ENCODE peak calls at places on chromosomes 7 and 10, in six cellular contexts. B is transverse colon, I is A549, S is IMR-90, N is body of pancreas, C is uterus. A is an unnamed sample.

GRCh38 chr10:47123889-47124288 is 176.1 kb upstream of the GDF10 start:
- DNase-seq in S (no peak), B (no peak), I (no peak), C (no peak), N (no peak), A (no peak)

GRCh38 chr10:2949948-2950354 is 117.4 kb upstream of the PFKP start:
- DNase-seq in N (no peak), B (no peak), I (peak), S (peak), C (no peak), A (no peak)

GRCh38 chr10:58462863-58463507 is 49.7 kb upstream of the BICC1 start:
- DNase-seq in C (no peak), B (no peak), I (no peak), S (no peak), N (no peak), A (no peak)

GRCh38 chr7:121385056-121385799 is 10.9 kb downstream of the FAM3C start:
- DNase-seq in N (no peak), I (no peak), B (no peak), C (no peak), S (no peak), A (no peak)

GRCh38 chr7:157564518-157565177 is 227.8 kb downstream of the DNAJB6 start:
- DNase-seq in I (no peak), N (no peak), C (no peak), S (peak), B (no peak), A (peak)

GRCh38 chr10:34492081-34492480 is 323.0 kb downstream of the PARD3 start:
- DNase-seq in S (no peak), B (no peak), I (no peak), C (no peak), N (no peak), A (no peak)

GRCh38 chr7:103480771-103481170 is 34.8 kb upstream of the SLC26A5 start:
- DNase-seq in I (no peak), N (no peak), S (no peak), B (no peak), C (no peak), A (no peak)

GRCh38 chr7:157820796-157821195 is 484.0 kb downstream of the DNAJB6 start:
- DNase-seq in C (no peak), B (no peak), I (no peak), S (no peak), N (no peak), A (no peak)

GRCh38 chr10:116470768-116471415 is 43.2 kb downstream of the PNLIPRP3 start:
- DNase-seq in C (no peak), S (no peak), B (peak), N (peak), I (peak), A (no peak)

GRCh38 chr7:98866765-98867164 is 3.0 kb downstream of the TMEM130 start:
- DNase-seq in B (no peak), I (no peak), S (no peak), N (no peak), C (no peak), A (no peak)

GRCh38 chr7:105309235-105310156 is 79.2 kb downstream of the SRPK2 start:
- DNase-seq in B (no peak), N (no peak), S (no peak), C (no peak), I (no peak), A (no peak)

GRCh38 chr7:155392726-155393570 is 65.0 kb upstream of the EN2 start:
- DNase-seq in S (no peak), I (peak), N (no peak), B (no peak), C (no peak), A (no peak)

GRCh38 chr10:35533565-35533964 is 71.6 kb upstream of the GJD4 start:
- DNase-seq in S (no peak), I (no peak), C (no peak), B (no peak), N (no peak), A (no peak)

GRCh38 chr7:56028942-56029630 is 22.2 kb downstream of the PSPH start:
- DNase-seq in B (no peak), I (no peak), N (no peak), C (no peak), S (peak), A (no peak)

GRCh38 chr10:17479015-17479615 is 24.7 kb upstream of the ST8SIA6 start:
- DNase-seq in I (no peak), S (no peak), C (no peak), N (no peak), B (no peak), A (no peak)

GRCh38 chr7:129522088-129522970 is 20.0 kb downstream of the SMKR1 start:
- DNase-seq in S (no peak), C (no peak), I (no peak), B (no peak), N (no peak), A (no peak)

GRCh38 chr10:132397671-132398565 is 918 bp downstream of the PWWP2B start:
- DNase-seq in N (peak), B (peak), I (no peak), C (no peak), S (peak), A (peak)

GRCh38 chr7:36015733-36016132 is 137.3 kb upstream of the EEPD1 start:
- DNase-seq in S (peak), B (no peak), C (no peak), I (no peak), N (no peak), A (no peak)

GRCh38 chr10:110310741-110311140 is 6.0 kb upstream of the SMNDC1 start:
- DNase-seq in C (no peak), N (no peak), S (no peak), B (no peak), I (no peak), A (no peak)

GRCh38 chr7:111516612-111517011 is 45.7 kb downstream of the IMMP2L start:
- DNase-seq in I (peak), B (no peak), S (no peak), C (no peak), N (no peak), A (no peak)

GRCh38 chr7:1883834-1884582 is 213.9 kb downstream of the ELFN1 start:
- DNase-seq in S (no peak), B (no peak), C (no peak), I (no peak), N (no peak), A (no peak)

GRCh38 chr7:119783799-119784198 is 489.2 kb upstream of the KCND2 start:
- DNase-seq in S (peak), C (no peak), B (no peak), N (no peak), I (no peak), A (no peak)

GRCh38 chr10:16952610-16953009 is 135.4 kb upstream of the RSU1 start:
- DNase-seq in B (no peak), N (no peak), S (no peak), C (no peak), I (no peak), A (no peak)

GRCh38 chr10:13775786-13776780 is 189.3 kb downstream of the PRPF18 start:
- DNase-seq in B (no peak), I (no peak), N (no peak), C (no peak), S (peak), A (no peak)

GRCh38 chr7:28979791-28980190 is 21.7 kb upstream of the TRIL start:
- DNase-seq in S (no peak), N (no peak), I (no peak), B (no peak), C (peak), A (peak)

DNA sequence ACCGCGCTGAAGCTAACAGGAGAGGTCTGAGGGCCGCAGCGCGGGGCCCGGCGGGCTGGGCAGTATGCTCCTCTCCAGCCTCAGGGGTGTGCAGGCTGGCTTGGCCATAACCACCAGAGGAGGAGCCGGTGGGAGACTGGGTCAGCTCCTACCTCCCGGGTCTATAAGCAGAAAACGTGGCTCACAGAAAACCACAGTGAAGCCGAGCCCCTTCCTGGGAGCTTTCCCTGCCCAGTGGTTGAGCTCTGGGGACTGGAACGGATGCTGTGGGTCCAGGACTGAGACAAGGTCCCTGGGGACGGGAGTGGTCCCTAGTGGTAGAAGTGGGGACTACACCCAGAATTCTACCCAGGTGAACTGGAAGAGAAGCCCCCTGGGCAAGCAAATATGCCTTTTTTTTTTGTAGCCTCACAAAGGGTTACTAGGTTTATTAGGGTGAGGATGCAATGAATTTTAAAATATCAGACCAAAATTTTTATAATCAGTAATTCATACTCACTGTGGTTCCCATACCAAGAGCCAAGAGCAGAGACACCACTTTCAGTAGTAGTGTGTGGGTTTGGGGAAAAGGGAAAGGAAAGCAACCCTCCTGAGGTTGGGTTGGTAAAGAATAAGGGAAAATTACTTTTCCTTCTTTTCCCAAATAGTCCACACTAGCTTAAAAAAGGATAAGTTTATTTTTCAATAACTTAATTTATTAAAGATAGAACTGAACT is 67.9 kb upstream of the PRKCQ start:
- DNase-seq in C (no peak), S (no peak), I (peak), N (peak), B (peak), A (no peak)
- TF ChIP-seq CTCF in C (no peak), S (peak), I (peak), N (peak), B (peak), A (peak)

DNA sequence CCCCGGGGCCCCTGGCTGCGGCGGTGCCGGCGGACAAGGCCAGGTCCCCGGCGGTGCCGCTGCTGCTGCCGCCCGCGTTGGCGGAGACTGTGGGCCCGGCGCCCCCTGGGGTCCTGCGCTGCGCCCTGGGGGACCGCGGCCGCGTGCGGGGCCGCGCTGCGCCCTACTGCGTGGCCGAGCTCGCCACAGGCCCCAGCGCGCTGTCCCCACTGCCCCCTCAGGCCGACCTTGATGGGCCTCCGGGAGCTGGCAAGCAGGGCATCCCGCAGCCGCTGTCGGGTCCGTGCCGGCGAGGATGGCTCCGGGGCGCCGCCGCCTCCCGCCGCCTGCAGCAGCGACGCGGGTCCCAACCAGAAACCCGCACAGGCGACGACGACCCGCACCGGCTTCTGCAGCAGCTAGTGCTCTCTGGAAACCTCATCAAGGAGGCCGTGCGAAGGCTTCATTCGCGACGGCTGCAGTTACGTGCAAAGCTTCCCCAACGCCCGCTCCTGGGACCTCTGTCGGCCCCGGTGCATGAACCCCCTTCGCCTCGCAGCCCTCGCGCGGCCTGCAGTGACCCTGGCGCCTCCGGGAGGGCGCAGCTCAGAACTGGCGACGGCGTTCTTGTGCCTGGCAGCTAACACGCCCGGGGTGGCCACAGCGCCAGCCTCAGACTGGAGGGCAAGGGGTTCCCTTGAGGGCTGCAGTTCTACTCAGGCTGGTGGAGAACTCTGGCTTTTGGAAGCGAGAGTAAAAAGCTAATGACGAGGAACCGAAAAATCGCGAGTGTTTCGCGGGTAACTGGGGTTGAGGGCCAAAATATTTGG is 804 bp downstream of the FRAT1 start:
- DNase-seq in I (no peak), S (no peak), B (peak), C (peak), N (peak), A (peak)
- TF ChIP-seq POLR2A in I (no peak), S (no peak), B (peak), C (no peak), N (peak), A (no peak)

GRCh38 chr10:42419789-42420188 is 218.6 kb downstream of the ZNF33B start:
- DNase-seq in S (no peak), N (no peak), C (no peak), I (no peak), B (no peak), A (no peak)

GRCh38 chr10:42428534-42428933 is 209.8 kb downstream of the ZNF33B start:
- DNase-seq in N (no peak), S (no peak), I (no peak), C (no peak), B (no peak), A (no peak)

GRCh38 chr10:42421812-42422211 is 216.6 kb downstream of the ZNF33B start:
- DNase-seq in B (no peak), S (no peak), N (no peak), C (no peak), I (no peak), A (no peak)

GRCh38 chr10:42422911-42423310 is 215.5 kb downstream of the ZNF33B start:
- DNase-seq in I (no peak), C (no peak), S (no peak), N (no peak), B (no peak), A (no peak)
- H3K27ac ChIP-seq in I (no peak), C (no peak), S (no peak), N (no peak), B (no peak), A (no peak)

GRCh38 chr10:91627344-91628102 is 5.3 kb downstream of the PPP1R3C start:
- DNase-seq in S (no peak), B (no peak), N (no peak), I (no peak), C (no peak), A (no peak)
- TF ChIP-seq CTCF in S (peak), B (no peak), N (peak), I (no peak), C (no peak), A (no peak)

A was measured in heart left ventricle.